ENCODE peak calls at places on chromosomes 11 and 22, in seven cellular contexts. One of them, this sample, is unnamed. For H3K4me1 and H3K36me3, the result is how much of the 10 kb centered on the place peaks cover.

GRCh38 chr22:29269230-29269604 is 1.1 kb downstream of the EWSR1 start:
- DNase-seq in HCT116: no peak
- DNase-seq in ascending aorta: no peak
- DNase-seq in CD4-positive, alpha-beta memory T cell: no peak
- DNase-seq in lower lobe of right lung: no peak
- DNase-seq in endodermal cell: no peak
- DNase-seq in endothelial cell of umbilical vein: no peak
- DNase-seq in this sample: no peak

GRCh38 chr11:71129624-71130023 is 122.8 kb downstream of the SHANK2 start:
- DNase-seq in endothelial cell of umbilical vein: no peak
- DNase-seq in ascending aorta: no peak
- DNase-seq in CD4-positive, alpha-beta memory T cell: no peak
- DNase-seq in HCT116: no peak
- DNase-seq in endodermal cell: no peak
- DNase-seq in lower lobe of right lung: no peak
- DNase-seq in this sample: no peak

GRCh38 chr22:44444341-44445306 is 53.4 kb downstream of the RTL6 start:
- DNase-seq in ascending aorta: no peak
- DNase-seq in CD4-positive, alpha-beta memory T cell: no peak
- DNase-seq in endodermal cell: peak
- DNase-seq in lower lobe of right lung: no peak
- DNase-seq in endothelial cell of umbilical vein: no peak
- DNase-seq in HCT116: no peak
- DNase-seq in this sample: no peak

GRCh38 chr22:40189979-40190378 is 12.3 kb downstream of the TNRC6B start:
- DNase-seq in lower lobe of right lung: no peak
- DNase-seq in endothelial cell of umbilical vein: no peak
- DNase-seq in HCT116: no peak
- DNase-seq in ascending aorta: no peak
- DNase-seq in endodermal cell: no peak
- DNase-seq in CD4-positive, alpha-beta memory T cell: no peak
- DNase-seq in this sample: no peak

GRCh38 chr11:128451651-128452470 is 135.5 kb downstream of the ETS1 start:
- DNase-seq in endothelial cell of umbilical vein: no peak
- DNase-seq in CD4-positive, alpha-beta memory T cell: no peak
- DNase-seq in endodermal cell: no peak
- DNase-seq in ascending aorta: no peak
- DNase-seq in lower lobe of right lung: peak
- DNase-seq in HCT116: no peak
- DNase-seq in this sample: no peak

GRCh38 chr11:14499178-14499559 is 442 bp downstream of the COPB1 start:
- DNase-seq in CD4-positive, alpha-beta memory T cell: no peak
- DNase-seq in HCT116: no peak
- DNase-seq in ascending aorta: no peak
- DNase-seq in endothelial cell of umbilical vein: peak
- DNase-seq in endodermal cell: no peak
- DNase-seq in lower lobe of right lung: peak
- DNase-seq in this sample: no peak

GRCh38 chr11:122069946-122070345 is 46.1 kb downstream of the BLID start:
- DNase-seq in endothelial cell of umbilical vein: peak
- DNase-seq in CD4-positive, alpha-beta memory T cell: no peak
- DNase-seq in lower lobe of right lung: peak
- DNase-seq in ascending aorta: peak
- DNase-seq in endodermal cell: peak
- DNase-seq in HCT116: no peak
- DNase-seq in this sample: no peak

GRCh38 chr11:17381156-17381555 is 7.3 kb downstream of the KCNJ11 start:
- DNase-seq in lower lobe of right lung: no peak
- DNase-seq in HCT116: no peak
- DNase-seq in endothelial cell of umbilical vein: no peak
- DNase-seq in endodermal cell: no peak
- DNase-seq in CD4-positive, alpha-beta memory T cell: no peak
- DNase-seq in ascending aorta: no peak
- DNase-seq in this sample: no peak

GRCh38 chr11:45658292-45658991 is 7.0 kb downstream of the CHST1 start:
- DNase-seq in ascending aorta: peak
- DNase-seq in lower lobe of right lung: no peak
- DNase-seq in endodermal cell: peak
- DNase-seq in endothelial cell of umbilical vein: peak
- DNase-seq in HCT116: no peak
- DNase-seq in CD4-positive, alpha-beta memory T cell: no peak
- DNase-seq in this sample: no peak

GRCh38 chr11:36012410-36012809 is 68.5 kb downstream of the LDLRAD3 start:
- DNase-seq in HCT116: no peak
- DNase-seq in endodermal cell: no peak
- DNase-seq in CD4-positive, alpha-beta memory T cell: no peak
- DNase-seq in lower lobe of right lung: no peak
- DNase-seq in ascending aorta: no peak
- DNase-seq in endothelial cell of umbilical vein: peak
- DNase-seq in this sample: no peak

GRCh38 chr11:121464352-121464946 is 11.7 kb upstream of the SORL1-AS1 start:
- DNase-seq in endothelial cell of umbilical vein: peak
- DNase-seq in endodermal cell: peak
- DNase-seq in lower lobe of right lung: no peak
- DNase-seq in HCT116: peak
- DNase-seq in ascending aorta: no peak
- DNase-seq in CD4-positive, alpha-beta memory T cell: peak
- DNase-seq in this sample: no peak

GRCh38 chr11:127338380-127339259 is 338.1 kb upstream of the KIRREL3 start:
- DNase-seq in ascending aorta: no peak
- DNase-seq in lower lobe of right lung: no peak
- DNase-seq in HCT116: no peak
- DNase-seq in CD4-positive, alpha-beta memory T cell: no peak
- DNase-seq in endodermal cell: peak
- DNase-seq in endothelial cell of umbilical vein: no peak
- DNase-seq in this sample: no peak

GRCh38 chr11:122711362-122711761 is 55.8 kb downstream of the UBASH3B start:
- DNase-seq in endothelial cell of umbilical vein: peak
- DNase-seq in ascending aorta: no peak
- DNase-seq in endodermal cell: no peak
- DNase-seq in lower lobe of right lung: no peak
- DNase-seq in HCT116: no peak
- DNase-seq in CD4-positive, alpha-beta memory T cell: no peak
- DNase-seq in this sample: no peak

GRCh38 chr22:33519974-33520903 is 400.0 kb downstream of the LARGE1 start:
- DNase-seq in CD4-positive, alpha-beta memory T cell: no peak
- DNase-seq in lower lobe of right lung: no peak
- DNase-seq in ascending aorta: no peak
- DNase-seq in endodermal cell: no peak
- DNase-seq in endothelial cell of umbilical vein: no peak
- DNase-seq in HCT116: no peak
- DNase-seq in this sample: no peak

GRCh38 chr22:29208879-29209623 is 3.4 kb downstream of the EMID1 start:
- DNase-seq in endothelial cell of umbilical vein: no peak
- DNase-seq in lower lobe of right lung: no peak
- DNase-seq in CD4-positive, alpha-beta memory T cell: no peak
- DNase-seq in HCT116: no peak
- DNase-seq in ascending aorta: no peak
- DNase-seq in endodermal cell: no peak
- DNase-seq in this sample: no peak

GRCh38 chr11:17917556-17917955 is 95.3 kb downstream of the SERGEF start:
- DNase-seq in HCT116: no peak
- DNase-seq in endodermal cell: no peak
- DNase-seq in endothelial cell of umbilical vein: no peak
- DNase-seq in CD4-positive, alpha-beta memory T cell: no peak
- DNase-seq in ascending aorta: no peak
- DNase-seq in lower lobe of right lung: no peak
- DNase-seq in this sample: no peak

GRCh38 chr11:116180806-116181600 is 591.8 kb downstream of the BUD13 start:
- DNase-seq in endothelial cell of umbilical vein: no peak
- DNase-seq in HCT116: no peak
- DNase-seq in endodermal cell: peak
- DNase-seq in ascending aorta: no peak
- DNase-seq in CD4-positive, alpha-beta memory T cell: no peak
- DNase-seq in lower lobe of right lung: no peak
- DNase-seq in this sample: no peak

GRCh38 chr11:60803273-60803936 is 18.3 kb downstream of the MS4A10 start:
- DNase-seq in lower lobe of right lung: no peak
- DNase-seq in ascending aorta: no peak
- DNase-seq in endodermal cell: no peak
- DNase-seq in endothelial cell of umbilical vein: no peak
- DNase-seq in CD4-positive, alpha-beta memory T cell: no peak
- DNase-seq in HCT116: no peak
- DNase-seq in this sample: no peak

GRCh38 chr22:30829901-30830550 is 135.4 kb downstream of the OSBP2 start:
- DNase-seq in endothelial cell of umbilical vein: peak
- DNase-seq in ascending aorta: no peak
- DNase-seq in CD4-positive, alpha-beta memory T cell: no peak
- DNase-seq in HCT116: peak
- DNase-seq in endodermal cell: no peak
- DNase-seq in lower lobe of right lung: no peak
- DNase-seq in this sample: no peak

GRCh38 chr22:46688949-46689348 is 49.1 kb downstream of the CERK start:
- DNase-seq in lower lobe of right lung: no peak
- DNase-seq in ascending aorta: no peak
- DNase-seq in CD4-positive, alpha-beta memory T cell: no peak
- DNase-seq in endothelial cell of umbilical vein: no peak
- DNase-seq in HCT116: no peak
- DNase-seq in endodermal cell: no peak
- DNase-seq in this sample: no peak

GRCh38 chr22:38862375-38863329 is 9.4 kb downstream of the CBX6 start:
- DNase-seq in ascending aorta: no peak
- DNase-seq in CD4-positive, alpha-beta memory T cell: no peak
- DNase-seq in HCT116: no peak
- DNase-seq in endodermal cell: peak
- DNase-seq in endothelial cell of umbilical vein: no peak
- DNase-seq in lower lobe of right lung: peak
- DNase-seq in this sample: no peak

GRCh38 chr11:46896719-46897406 is 21.5 kb downstream of the LRP4 start:
- DNase-seq in HCT116: peak
- DNase-seq in endothelial cell of umbilical vein: peak
- DNase-seq in lower lobe of right lung: no peak
- DNase-seq in endodermal cell: no peak
- DNase-seq in CD4-positive, alpha-beta memory T cell: peak
- DNase-seq in ascending aorta: no peak
- DNase-seq in this sample: no peak

GRCh38 chr11:61869636-61870428 is 21.5 kb downstream of the FADS3 start:
- DNase-seq in lower lobe of right lung: no peak
- DNase-seq in endodermal cell: peak
- DNase-seq in ascending aorta: no peak
- DNase-seq in endothelial cell of umbilical vein: no peak
- DNase-seq in CD4-positive, alpha-beta memory T cell: no peak
- DNase-seq in HCT116: no peak
- DNase-seq in this sample: no peak

GRCh38 chr11:5600374-5600851 is 4.0 kb downstream of the TRIM6 start:
- DNase-seq in endodermal cell: peak
- DNase-seq in CD4-positive, alpha-beta memory T cell: peak
- DNase-seq in endothelial cell of umbilical vein: peak
- DNase-seq in ascending aorta: no peak
- DNase-seq in lower lobe of right lung: peak
- DNase-seq in HCT116: peak
- DNase-seq in this sample: no peak

GRCh38 chr11:69551963-69552362 is 70.5 kb downstream of the LINC01488 start:
- DNase-seq in lower lobe of right lung: peak
- DNase-seq in endothelial cell of umbilical vein: no peak
- DNase-seq in endodermal cell: no peak
- DNase-seq in CD4-positive, alpha-beta memory T cell: no peak
- DNase-seq in ascending aorta: no peak
- DNase-seq in HCT116: no peak
- DNase-seq in this sample: no peak

GRCh38 chr22:29121124-29121523 is 48.3 kb downstream of the KREMEN1 start:
- DNase-seq in endothelial cell of umbilical vein: no peak
- DNase-seq in HCT116: no peak
- DNase-seq in ascending aorta: no peak
- DNase-seq in CD4-positive, alpha-beta memory T cell: no peak
- DNase-seq in endodermal cell: no peak
- DNase-seq in lower lobe of right lung: no peak
- DNase-seq in this sample: no peak

GRCh38 chr11:80980221-80980620 is 1539.4 kb upstream of the TENM4 start:
- DNase-seq in ascending aorta: no peak
- DNase-seq in endothelial cell of umbilical vein: peak
- DNase-seq in endodermal cell: no peak
- DNase-seq in HCT116: no peak
- DNase-seq in CD4-positive, alpha-beta memory T cell: no peak
- DNase-seq in lower lobe of right lung: no peak
- DNase-seq in this sample: no peak

GRCh38 chr11:1938343-1939005 is 8.7 kb upstream of the MRPL23 start:
- DNase-seq in endodermal cell: no peak
- DNase-seq in lower lobe of right lung: peak
- DNase-seq in endothelial cell of umbilical vein: no peak
- DNase-seq in CD4-positive, alpha-beta memory T cell: no peak
- DNase-seq in HCT116: no peak
- DNase-seq in ascending aorta: no peak
- DNase-seq in this sample: no peak

GRCh38 chr11:101553891-101554292 is 29.9 kb downstream of the TRPC6 start:
- DNase-seq in ascending aorta: no peak
- DNase-seq in CD4-positive, alpha-beta memory T cell: no peak
- DNase-seq in endothelial cell of umbilical vein: no peak
- DNase-seq in endodermal cell: no peak
- DNase-seq in lower lobe of right lung: no peak
- DNase-seq in HCT116: no peak
- DNase-seq in this sample: no peak

GRCh38 chr11:11400121-11400520 is 47.1 kb upstream of the CSNK2A3 start:
- DNase-seq in endothelial cell of umbilical vein: no peak
- DNase-seq in CD4-positive, alpha-beta memory T cell: no peak
- DNase-seq in HCT116: no peak
- DNase-seq in endodermal cell: no peak
- DNase-seq in lower lobe of right lung: no peak
- DNase-seq in ascending aorta: no peak
- DNase-seq in this sample: no peak

GRCh38 chr11:65280646-65281045 is 18.9 kb downstream of the POLA2 start:
- DNase-seq in endothelial cell of umbilical vein: peak
- DNase-seq in endodermal cell: no peak
- DNase-seq in HCT116: no peak
- DNase-seq in ascending aorta: no peak
- DNase-seq in CD4-positive, alpha-beta memory T cell: no peak
- DNase-seq in lower lobe of right lung: no peak
- DNase-seq in this sample: no peak
- H3K4me3 ChIP-seq in endothelial cell of umbilical vein: no peak
- H3K4me3 ChIP-seq in endodermal cell: no peak
- H3K4me3 ChIP-seq in HCT116: peak
- H3K4me3 ChIP-seq in ascending aorta: no peak
- H3K4me3 ChIP-seq in CD4-positive, alpha-beta memory T cell: no peak
- H3K4me3 ChIP-seq in lower lobe of right lung: no peak
- H3K4me3 ChIP-seq in this sample: no peak

GRCh38 chr11:108218912-108219783 is 3.3 kb downstream of the NPAT start:
- DNase-seq in endothelial cell of umbilical vein: no peak
- DNase-seq in HCT116: no peak
- DNase-seq in endodermal cell: peak
- DNase-seq in ascending aorta: no peak
- DNase-seq in CD4-positive, alpha-beta memory T cell: no peak
- DNase-seq in lower lobe of right lung: no peak
- DNase-seq in this sample: no peak
- H3K4me1 ChIP-seq in endothelial cell of umbilical vein: under half
- H3K4me1 ChIP-seq in HCT116: under half
- H3K4me1 ChIP-seq in endodermal cell: under half
- H3K4me1 ChIP-seq in ascending aorta: under half
- H3K4me1 ChIP-seq in CD4-positive, alpha-beta memory T cell: half or more
- H3K4me1 ChIP-seq in lower lobe of right lung: under half
- H3K4me1 ChIP-seq in this sample: under half

GRCh38 chr11:77611921-77612320 is 22.2 kb downstream of the AQP11 start:
- DNase-seq in endodermal cell: no peak
- DNase-seq in ascending aorta: no peak
- DNase-seq in HCT116: no peak
- DNase-seq in lower lobe of right lung: no peak
- DNase-seq in endothelial cell of umbilical vein: no peak
- DNase-seq in CD4-positive, alpha-beta memory T cell: no peak
- DNase-seq in this sample: no peak
- H3K36me3 ChIP-seq in endodermal cell: half or more
- H3K36me3 ChIP-seq in ascending aorta: under half
- H3K36me3 ChIP-seq in HCT116: under half
- H3K36me3 ChIP-seq in lower lobe of right lung: half or more
- H3K36me3 ChIP-seq in endothelial cell of umbilical vein: under half
- H3K36me3 ChIP-seq in CD4-positive, alpha-beta memory T cell: under half
- H3K36me3 ChIP-seq in this sample: under half

GRCh38 chr11:8934735-8935478 is 2.2 kb upstream of the C11orf16 start:
- DNase-seq in HCT116: peak
- DNase-seq in lower lobe of right lung: no peak
- DNase-seq in endodermal cell: peak
- DNase-seq in ascending aorta: no peak
- DNase-seq in CD4-positive, alpha-beta memory T cell: no peak
- DNase-seq in endothelial cell of umbilical vein: no peak
- DNase-seq in this sample: no peak
- H3K4me3 ChIP-seq in HCT116: peak
- H3K4me3 ChIP-seq in lower lobe of right lung: no peak
- H3K4me3 ChIP-seq in endodermal cell: peak
- H3K4me3 ChIP-seq in ascending aorta: no peak
- H3K4me3 ChIP-seq in CD4-positive, alpha-beta memory T cell: no peak
- H3K4me3 ChIP-seq in endothelial cell of umbilical vein: no peak
- H3K4me3 ChIP-seq in this sample: no peak

This sample was measured in vagina.